ENCODE peak calls at places on chromosomes 2 and 18, in six cellular contexts. H, L, G, W, S and T are unnamed samples.
A peak's percentile ranks its signal among the peaks of the same experiment; 100 is the strongest.

GRCh38 chr18:23825496-23825895 is 136.2 kb downstream of the LAMA3 start:
- DNase-seq in H (no peak), L (peak; percentile 14), G (no peak), W (no peak), S (no peak), T (no peak)

GRCh38 chr2:219252900-219253752 is at the start of gene TUBA4B:
- DNase-seq in H (peak; percentile 49), L (no peak), G (no peak), W (no peak), S (peak; percentile 37), T (no peak)

GRCh38 chr2:189305291-189305943 is 125.9 kb upstream of the COL5A2 start:
- DNase-seq in H (no peak), L (peak; percentile 49), G (no peak), W (no peak), S (no peak), T (no peak)

GRCh38 chr2:113264713-113265403 is 13.9 kb downstream of the PAX8 start:
- DNase-seq in H (no peak), L (no peak), G (no peak), W (no peak), S (no peak), T (no peak)

GRCh38 chr2:42809131-42809875 is 16.9 kb upstream of the HAAO start:
- DNase-seq in H (no peak), L (no peak), G (no peak), W (no peak), S (no peak), T (no peak)

GRCh38 chr18:65363911-65364632 is 386.7 kb upstream of the CDH7 start:
- DNase-seq in H (no peak), L (no peak), G (no peak), W (no peak), S (no peak), T (no peak)

GRCh38 chr18:3383381-3383915 is 66.5 kb upstream of the TGIF1 start:
- DNase-seq in H (no peak), L (peak; percentile 52), G (no peak), W (no peak), S (no peak), T (no peak)

GRCh38 chr2:202122975-202123765 is 50.1 kb downstream of the KIAA2012 start:
- DNase-seq in H (no peak), L (no peak), G (no peak), W (no peak), S (no peak), T (no peak)

GRCh38 chr18:22946841-22947240 is 13.7 kb downstream of the RBBP8 start:
- DNase-seq in H (no peak), L (no peak), G (no peak), W (no peak), S (no peak), T (no peak)

GRCh38 chr2:199100326-199101110 is 357.2 kb downstream of the SATB2 start:
- DNase-seq in H (no peak), L (peak; percentile 38), G (no peak), W (no peak), S (no peak), T (peak; percentile 56)

DNA sequence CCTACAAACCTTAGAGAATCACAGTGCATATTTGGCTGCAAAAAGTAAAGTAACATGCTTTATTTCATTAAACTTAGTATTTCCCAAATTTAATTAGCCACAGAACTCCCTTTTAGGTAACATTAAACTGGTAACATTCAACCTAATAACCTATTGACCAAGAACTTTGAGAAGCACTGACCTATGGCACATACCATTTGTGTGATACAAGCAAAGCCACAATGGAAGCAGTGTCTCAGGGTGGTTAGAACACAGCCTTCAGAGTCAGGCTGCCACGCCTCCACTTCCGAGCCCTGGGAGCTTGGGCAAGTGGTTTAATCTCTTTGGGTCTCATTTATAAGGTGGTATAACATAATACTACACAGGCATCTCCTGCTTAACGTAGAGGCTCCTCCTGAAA is 301.4 kb downstream of the PDE11A start:
- DNase-seq in H (no peak), L (no peak), G (no peak), W (no peak), S (no peak), T (no peak)
- TF ChIP-seq CTCF in H (no peak), L (no peak), G (no peak), W (no peak), S (no peak), T (no peak)

GRCh38 chr2:133844214-133844892 is 276.1 kb upstream of the NCKAP5 start:
- DNase-seq in H (peak; percentile 79), L (peak; percentile 86), G (peak; percentile 57), W (peak; percentile 77), S (peak; percentile 37), T (peak; percentile 52)
- TF ChIP-seq CTCF in H (peak; percentile 93), L (peak; percentile 89), G (peak; percentile 94), W (peak; percentile 89), S (peak; percentile 86), T (peak; percentile 89)

GRCh38 chr2:47041065-47041464 is 114.0 kb downstream of the STPG4 start:
- DNase-seq in H (no peak), L (peak; percentile 37), G (no peak), W (no peak), S (no peak), T (no peak)

GRCh38 chr2:47040662-47041061 is 114.4 kb downstream of the STPG4 start:
- DNase-seq in H (no peak), L (no peak), G (no peak), W (no peak), S (no peak), T (no peak)

GRCh38 chr2:47043891-47044239 is 111.2 kb downstream of the STPG4 start:
- DNase-seq in H (no peak), L (no peak), G (no peak), W (no peak), S (no peak), T (no peak)

GRCh38 chr2:47041891-47042684 is 113.0 kb downstream of the STPG4 start:
- DNase-seq in H (no peak), L (no peak), G (no peak), W (no peak), S (no peak), T (no peak)

GRCh38 chr2:47043142-47043890 is 111.8 kb downstream of the STPG4 start:
- DNase-seq in H (no peak), L (peak; percentile 90), G (no peak), W (peak; percentile 85), S (no peak), T (peak; percentile 63)
- TF ChIP-seq CTCF in H (no peak), L (no peak), G (no peak), W (peak; percentile 6), S (no peak), T (peak; percentile 7)

GRCh38 chr2:12141618-12142220 is 395.3 kb downstream of the LPIN1 start:
- DNase-seq in H (no peak), L (no peak), G (no peak), W (no peak), S (no peak), T (no peak)
- TF ChIP-seq CTCF in H (no peak), L (no peak), G (no peak), W (no peak), S (no peak), T (no peak)